ENCODE peak calls at places on chromosomes 6 and 20, in four cellular contexts. One of them, this sample, is unnamed.

GRCh38 chr6:168033791-168034190 is 36.3 kb downstream of the KIF25 start:
- DNase-seq in psoas muscle: no peak
- DNase-seq in aorta: no peak
- DNase-seq in DMS153: no peak
- DNase-seq in this sample: no peak

GRCh38 chr6:149064026-149065017 is 253.2 kb upstream of the TAB2 start:
- DNase-seq in psoas muscle: no peak
- DNase-seq in aorta: no peak
- DNase-seq in DMS153: no peak
- DNase-seq in this sample: no peak

GRCh38 chr6:107185570-107185969 is 70.3 kb upstream of the BEND3 start:
- DNase-seq in psoas muscle: no peak
- DNase-seq in aorta: no peak
- DNase-seq in DMS153: peak; percentile 76
- DNase-seq in this sample: no peak

GRCh38 chr6:128397996-128398395 is 122.4 kb downstream of the PTPRK start:
- DNase-seq in psoas muscle: no peak
- DNase-seq in aorta: no peak
- DNase-seq in DMS153: no peak
- DNase-seq in this sample: no peak

GRCh38 chr6:170034294-170034693 is 256.6 kb downstream of the DLL1 start:
- DNase-seq in psoas muscle: no peak
- DNase-seq in aorta: peak; percentile 51
- DNase-seq in DMS153: no peak
- DNase-seq in this sample: peak; percentile 2

GRCh38 chr20:58325914-58326313 is 16.4 kb downstream of the RAB22A start:
- DNase-seq in psoas muscle: no peak
- DNase-seq in aorta: no peak
- DNase-seq in DMS153: no peak
- DNase-seq in this sample: no peak

GRCh38 chr20:976033-976432 is 26.1 kb downstream of the RSPO4 start:
- DNase-seq in psoas muscle: no peak
- DNase-seq in aorta: no peak
- DNase-seq in DMS153: no peak
- DNase-seq in this sample: no peak

GRCh38 chr6:41939848-41940758 is 1.5 kb downstream of the CCND3 start:
- DNase-seq in psoas muscle: no peak
- DNase-seq in aorta: no peak
- DNase-seq in DMS153: no peak
- DNase-seq in this sample: no peak

GRCh38 chr6:124854338-124854922 is 107.8 kb upstream of the RNF217 start:
- DNase-seq in psoas muscle: no peak
- DNase-seq in aorta: no peak
- DNase-seq in DMS153: peak; percentile 22
- DNase-seq in this sample: no peak

GRCh38 chr20:48689388-48689787 is 138.4 kb downstream of the PREX1 start:
- DNase-seq in psoas muscle: no peak
- DNase-seq in aorta: no peak
- DNase-seq in DMS153: no peak
- DNase-seq in this sample: no peak

GRCh38 chr20:18811186-18811585 is 2.4 kb upstream of the SCP2D1 start:
- DNase-seq in psoas muscle: no peak
- DNase-seq in aorta: no peak
- DNase-seq in DMS153: no peak
- DNase-seq in this sample: no peak

GRCh38 chr20:47320990-47321805 is 35.3 kb downstream of the ZMYND8 start:
- DNase-seq in psoas muscle: peak; percentile 1
- DNase-seq in aorta: no peak
- DNase-seq in DMS153: peak; percentile 84
- DNase-seq in this sample: no peak

GRCh38 chr20:18907353-18907752 is 93.8 kb downstream of the SCP2D1 start:
- DNase-seq in psoas muscle: no peak
- DNase-seq in aorta: no peak
- DNase-seq in DMS153: no peak
- DNase-seq in this sample: no peak

GRCh38 chr6:110617057-110617456 is 140.6 kb upstream of the SLC22A16 start:
- DNase-seq in psoas muscle: no peak
- DNase-seq in aorta: no peak
- DNase-seq in DMS153: no peak
- DNase-seq in this sample: no peak

GRCh38 chr6:122845916-122846632 is 57.0 kb downstream of the SMPDL3A start:
- DNase-seq in psoas muscle: no peak
- DNase-seq in aorta: no peak
- DNase-seq in DMS153: no peak
- DNase-seq in this sample: no peak

GRCh38 chr20:38418509-38419204 is 16.5 kb downstream of the SNHG17 start:
- DNase-seq in psoas muscle: peak; percentile 60
- DNase-seq in aorta: no peak
- DNase-seq in DMS153: no peak
- DNase-seq in this sample: no peak

GRCh38 chr20:32382102-32382950 is 24.2 kb downstream of the ASXL1 start:
- DNase-seq in psoas muscle: no peak
- DNase-seq in aorta: no peak
- DNase-seq in DMS153: no peak
- DNase-seq in this sample: no peak

GRCh38 chr20:36121981-36122930 is 32.3 kb upstream of the EPB41L1 start:
- DNase-seq in psoas muscle: no peak
- DNase-seq in aorta: no peak
- DNase-seq in DMS153: peak; percentile 71
- DNase-seq in this sample: no peak

GRCh38 chr20:36491901-36492617 is 49.3 kb upstream of the MYL9 start:
- DNase-seq in psoas muscle: no peak
- DNase-seq in aorta: no peak
- DNase-seq in DMS153: no peak
- DNase-seq in this sample: no peak

GRCh38 chr6:84522135-84522535 is 242.3 kb downstream of the TBX18 start:
- DNase-seq in psoas muscle: no peak
- DNase-seq in aorta: no peak
- DNase-seq in DMS153: no peak
- DNase-seq in this sample: no peak

GRCh38 chr20:23049201-23049932 is at the start of gene THBD:
- DNase-seq in psoas muscle: peak; percentile 87
- DNase-seq in aorta: peak; percentile 94
- DNase-seq in DMS153: no peak
- DNase-seq in this sample: peak; percentile 94

This sample was measured in tibial artery.